ENCODE peak calls at places on chromosome 12, in eight cellular contexts. D, R, C, Y, G, E, Q and V are unnamed samples.

GRCh38 chr12:115002434-115002833 is 318.5 kb upstream of the TBX3 start:
- DNase-seq in D (no peak), R (no peak), C (no peak), Y (no peak), G (no peak), E (no peak), Q (no peak), V (no peak)

GRCh38 chr12:94561943-94562411 is 88.4 kb downstream of the TMCC3 start:
- DNase-seq in D (no peak), R (peak; percentile 83), C (no peak), Y (peak; percentile 21), G (peak; percentile 40), E (peak; percentile 83), Q (peak; percentile 89), V (no peak)

GRCh38 chr12:71900091-71900490 is 38.6 kb upstream of the TPH2 start:
- DNase-seq in D (no peak), R (no peak), C (no peak), Y (no peak), G (no peak), E (no peak), Q (peak; percentile 53), V (no peak)

GRCh38 chr12:131208425-131208824 is 254.7 kb downstream of the ADGRD1 start:
- DNase-seq in D (no peak), R (no peak), C (no peak), Y (no peak), G (no peak), E (no peak), Q (no peak), V (no peak)

GRCh38 chr12:124036117-124037109 is 63.4 kb downstream of the ZNF664 start:
- DNase-seq in D (peak; percentile 70), R (no peak), C (peak; percentile 37), Y (no peak), G (peak; percentile 53), E (peak; percentile 60), Q (peak; percentile 70), V (peak; percentile 58)

GRCh38 chr12:69610126-69610525 is 581 bp downstream of the LRRC10 start:
- DNase-seq in D (no peak), R (no peak), C (no peak), Y (no peak), G (no peak), E (no peak), Q (no peak), V (no peak)

GRCh38 chr12:44459569-44459968 is 416.5 kb downstream of the NELL2 start:
- DNase-seq in D (no peak), R (no peak), C (no peak), Y (no peak), G (no peak), E (no peak), Q (no peak), V (no peak)

GRCh38 chr12:52956987-52957386 is 8.1 kb downstream of the KRT18 start:
- DNase-seq in D (no peak), R (no peak), C (no peak), Y (no peak), G (peak; percentile 68), E (no peak), Q (no peak), V (no peak)

GRCh38 chr12:10621278-10621677 is 7.9 kb upstream of the MAGOHB start:
- DNase-seq in D (no peak), R (no peak), C (no peak), Y (no peak), G (no peak), E (no peak), Q (no peak), V (no peak)

GRCh38 chr12:49088190-49088931 is 6.2 kb downstream of the DHH start:
- DNase-seq in D (peak; percentile 93), R (peak; percentile 83), C (peak; percentile 58), Y (peak; percentile 81), G (peak; percentile 84), E (peak; percentile 83), Q (peak; percentile 95), V (peak; percentile 89)

GRCh38 chr12:51941669-51942455 is 9.6 kb upstream of the ACVR1B start:
- DNase-seq in D (no peak), R (no peak), C (no peak), Y (no peak), G (no peak), E (no peak), Q (no peak), V (no peak)

GRCh38 chr12:124774462-124775167 is 89.0 kb downstream of the SCARB1 start:
- DNase-seq in D (no peak), R (no peak), C (no peak), Y (no peak), G (peak; percentile 45), E (no peak), Q (peak; percentile 76), V (no peak)

GRCh38 chr12:15044461-15044860 is 71.6 kb downstream of the PDE6H start:
- DNase-seq in D (no peak), R (no peak), C (no peak), Y (no peak), G (no peak), E (no peak), Q (no peak), V (no peak)

GRCh38 chr12:32211066-32211768 is 104.6 kb downstream of the BICD1 start:
- DNase-seq in D (no peak), R (no peak), C (no peak), Y (no peak), G (peak; percentile 22), E (no peak), Q (no peak), V (no peak)

DNA sequence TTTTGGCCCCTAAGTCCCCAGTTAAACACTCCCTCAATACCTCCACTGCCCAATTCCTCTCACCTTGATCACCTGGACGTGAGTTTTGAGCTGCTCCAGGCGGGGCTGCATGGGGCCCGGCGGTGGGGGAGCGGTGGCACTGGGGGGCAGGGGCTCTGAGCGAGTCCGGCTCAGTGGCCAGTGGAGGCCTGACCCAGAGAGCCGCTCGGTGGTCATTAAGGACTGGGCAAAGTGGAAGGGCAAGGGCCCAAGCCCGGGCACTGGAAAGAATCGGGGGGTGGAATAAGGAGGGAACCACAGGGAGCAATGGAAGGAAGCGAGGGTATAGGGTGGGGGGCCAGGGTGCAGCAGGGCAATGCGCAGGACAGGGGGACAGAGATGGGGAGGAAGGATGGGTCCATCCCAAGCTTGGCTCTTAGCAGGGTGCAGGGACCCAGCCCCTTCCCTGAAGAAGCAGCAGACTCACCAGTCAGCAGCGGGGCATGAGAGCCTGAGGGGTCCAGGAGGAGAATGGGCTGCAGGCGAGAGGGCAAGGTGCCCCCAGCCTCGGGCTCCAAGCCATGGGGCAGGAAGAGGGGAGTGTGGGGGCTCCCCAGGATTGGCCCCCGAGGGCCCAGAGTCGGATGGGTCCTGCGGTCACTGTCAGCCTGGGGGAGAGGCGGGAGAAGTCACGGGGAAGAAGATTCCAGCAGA is 22.2 kb downstream of the SLC48A1 start:
- DNase-seq in D (no peak), R (no peak), C (no peak), Y (no peak), G (no peak), E (no peak), Q (no peak), V (no peak)
- H3K36me3 ChIP-seq in D (no peaks in the 10 kb centered on the region), R (peaks cover 6% of the 10 kb centered on the region), C (peaks cover 84% of the 10 kb centered on the region), Y (peaks cover 85% of the 10 kb centered on the region), G (peaks cover 68% of the 10 kb centered on the region), E (no peaks in the 10 kb centered on the region), Q (peaks cover 23% of the 10 kb centered on the region), V (peaks cover 29% of the 10 kb centered on the region)

GRCh38 chr12:80262372-80263170 is 163.2 kb downstream of the OTOGL start:
- DNase-seq in D (no peak), R (no peak), C (no peak), Y (no peak), G (no peak), E (no peak), Q (peak; percentile 23), V (no peak)
- H3K9me3 ChIP-seq in D (no peaks in the 10 kb centered on the region), R (no peaks in the 10 kb centered on the region), C (no peaks in the 10 kb centered on the region), Y (no peaks in the 10 kb centered on the region), G (no peaks in the 10 kb centered on the region), E (no peaks in the 10 kb centered on the region), Q (no peaks in the 10 kb centered on the region), V (no peaks in the 10 kb centered on the region)

GRCh38 chr12:98058838-98059237 is 456.6 kb upstream of the TMPO start:
- DNase-seq in D (no peak), R (no peak), C (no peak), Y (no peak), G (no peak), E (no peak), Q (no peak), V (no peak)

GRCh38 chr12:98057701-98058100 is 457.7 kb upstream of the TMPO start:
- DNase-seq in D (no peak), R (no peak), C (no peak), Y (no peak), G (no peak), E (no peak), Q (no peak), V (no peak)

DNA sequence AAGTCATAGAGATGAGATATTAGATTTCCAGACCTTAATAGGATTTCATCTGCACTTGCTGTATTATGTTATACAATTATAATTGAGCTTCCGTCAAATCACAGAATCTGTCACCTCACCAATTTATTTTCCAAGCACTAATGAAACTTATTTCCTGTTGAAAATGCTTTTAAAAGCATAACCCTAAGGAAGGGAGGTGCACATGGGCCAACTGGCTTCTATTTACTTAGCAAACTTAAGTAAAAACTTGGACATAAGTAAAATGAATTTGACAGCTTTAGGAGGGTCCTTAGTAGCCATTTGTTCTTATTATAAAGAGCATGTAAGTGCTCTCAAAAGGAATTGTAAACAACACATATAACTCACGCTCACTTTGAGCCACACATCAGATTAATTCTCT is 462.2 kb upstream of the TMPO start:
- DNase-seq in D (no peak), R (no peak), C (no peak), Y (no peak), G (no peak), E (no peak), Q (no peak), V (no peak)
- H3K4me3 ChIP-seq in D (no peak overlapping the region), R (no peak overlapping the region), C (no peak overlapping the region), Y (no peak overlapping the region), G (no peak overlapping the region), E (no peak overlapping the region), Q (no peak overlapping the region), V (no peak overlapping the region)

DNA sequence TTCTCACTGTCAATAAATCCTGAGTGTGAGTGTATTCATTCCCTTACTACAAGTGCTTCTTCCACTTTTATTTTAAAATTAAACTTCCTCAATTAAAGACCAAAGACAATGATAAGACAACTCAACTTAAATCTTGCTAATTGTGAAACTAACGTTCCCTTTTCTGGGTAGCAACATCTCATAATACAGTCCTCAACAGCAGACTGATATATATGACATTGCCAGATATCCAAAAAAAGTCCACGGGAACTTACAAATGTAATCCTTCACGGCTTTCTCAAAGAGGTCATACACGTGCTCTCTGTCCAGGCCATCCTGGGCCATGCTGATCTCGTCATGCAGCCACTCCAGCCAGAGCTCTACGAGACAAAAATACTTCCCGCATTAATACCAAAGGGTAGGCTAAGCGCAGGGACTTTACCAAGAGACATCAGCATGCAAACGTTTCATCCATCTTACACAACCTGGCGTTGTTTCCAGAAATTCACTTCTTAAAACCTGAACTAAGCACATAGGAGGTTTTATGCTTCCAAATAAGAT is 13.3 kb downstream of the SART3 start:
- DNase-seq in D (no peak), R (no peak), C (no peak), Y (no peak), G (no peak), E (no peak), Q (no peak), V (no peak)
- H3K36me3 ChIP-seq in D (peaks cover 8% of the 10 kb centered on the region), R (peaks cover 15% of the 10 kb centered on the region), C (peaks cover 58% of the 10 kb centered on the region), Y (peaks cover 65% of the 10 kb centered on the region), G (peaks cover 91% of the 10 kb centered on the region), E (no peaks in the 10 kb centered on the region), Q (peaks cover 67% of the 10 kb centered on the region), V (peaks cover 47% of the 10 kb centered on the region)